ENCODE peak calls at places on chromosome 2, in seven cellular contexts. X, S, A, P, E, I and N are unnamed samples. For H3K36me3, the result is how much of the 10 kb centered on the place peaks cover.

GRCh38 chr2:70779911-70780580 is 10.4 kb downstream of the FIGLA start:
- DNase-seq in A (no peak), S (peak), X (no peak), I (no peak), E (no peak), P (no peak), N (no peak)

GRCh38 chr2:149921911-149922616 is 334.5 kb upstream of the MMADHC start:
- DNase-seq in P (no peak), S (no peak), A (no peak), I (no peak), X (peak), E (no peak), N (no peak)

GRCh38 chr2:180115675-180116074 is 108.6 kb upstream of the CWC22 start:
- DNase-seq in E (no peak), S (no peak), X (peak), P (no peak), I (no peak), A (no peak), N (no peak)

GRCh38 chr2:37997629-37998028 is 72.5 kb downstream of the RMDN2 start:
- DNase-seq in P (no peak), I (no peak), S (no peak), X (no peak), A (no peak), E (no peak), N (no peak)

GRCh38 chr2:170148161-170148560 is 29.8 kb upstream of the MYO3B start:
- DNase-seq in I (no peak), P (no peak), A (no peak), E (no peak), X (peak), S (peak), N (no peak)

GRCh38 chr2:77521931-77522470 is at the start of gene LRRTM4:
- DNase-seq in E (no peak), A (peak), I (no peak), X (no peak), S (no peak), P (no peak), N (peak)

GRCh38 chr2:16010011-16010410 is 69.7 kb downstream of the MYCN start:
- DNase-seq in P (no peak), I (no peak), X (no peak), E (no peak), S (no peak), A (no peak), N (no peak)

GRCh38 chr2:239913632-239914417 is 111.3 kb downstream of the NDUFA10 start:
- DNase-seq in P (no peak), A (no peak), S (no peak), E (no peak), I (peak), X (no peak), N (no peak)

GRCh38 chr2:14492920-14493503 is 139.5 kb upstream of the LRATD1 start:
- DNase-seq in I (no peak), S (no peak), E (no peak), X (peak), A (no peak), P (no peak), N (peak)

GRCh38 chr2:173513117-173513516 is 158.4 kb downstream of the CDCA7 start:
- DNase-seq in X (no peak), I (no peak), S (no peak), P (no peak), E (no peak), A (no peak), N (no peak)

GRCh38 chr2:120403676-120404075 is 57.7 kb downstream of the INHBB start:
- DNase-seq in X (no peak), E (no peak), A (no peak), I (no peak), S (no peak), P (no peak), N (no peak)

GRCh38 chr2:121539722-121540469 is 9.2 kb downstream of the RNU4ATAC start:
- DNase-seq in S (no peak), E (no peak), I (no peak), X (peak), P (no peak), A (no peak), N (no peak)

GRCh38 chr2:38653715-38654494 is 12.0 kb upstream of the GALM start:
- DNase-seq in P (no peak), S (no peak), I (no peak), E (no peak), X (peak), A (no peak), N (no peak)

GRCh38 chr2:155513248-155513647 is 814.8 kb downstream of the KCNJ3 start:
- DNase-seq in I (no peak), A (no peak), S (no peak), E (no peak), P (no peak), X (no peak), N (no peak)

GRCh38 chr2:30026091-30027055 is 105.0 kb upstream of the ALK start:
- DNase-seq in E (no peak), A (peak), S (peak), X (peak), I (peak), P (no peak), N (peak)

GRCh38 chr2:23618696-23619530 is 233.9 kb downstream of the KLHL29 start:
- DNase-seq in S (no peak), I (no peak), A (no peak), P (peak), X (peak), E (no peak), N (no peak)

GRCh38 chr2:145190031-145190703 is 670.2 kb upstream of the ZEB2 start:
- DNase-seq in X (peak), A (no peak), S (peak), P (no peak), I (no peak), E (no peak), N (peak)

GRCh38 chr2:109722026-109722425 is 72.1 kb upstream of the RGPD5 start:
- DNase-seq in X (no peak), S (no peak), E (no peak), I (peak), P (peak), A (no peak), N (no peak)

GRCh38 chr2:40431600-40431955 is 20.3 kb downstream of the SLC8A1 start:
- DNase-seq in S (peak), P (peak), A (no peak), E (no peak), X (peak), I (no peak), N (no peak)

GRCh38 chr2:240412975-240413812 is 22.3 kb upstream of the GPC1 start:
- DNase-seq in I (peak), A (peak), S (no peak), P (peak), X (no peak), E (no peak), N (no peak)

GRCh38 chr2:238580486-238580885 is 153.8 kb downstream of the ASB1 start:
- DNase-seq in S (no peak), E (no peak), I (peak), A (no peak), P (no peak), X (no peak), N (no peak)

GRCh38 chr2:56132138-56132537 is 51.7 kb upstream of the CCDC85A start:
- DNase-seq in P (no peak), X (peak), S (peak), I (no peak), A (no peak), E (no peak), N (peak)

GRCh38 chr2:85619617-85620016 is 3.6 kb downstream of the USP39 start:
- DNase-seq in X (no peak), I (no peak), E (no peak), A (no peak), S (no peak), P (no peak), N (no peak)
- H3K36me3 ChIP-seq in X (under half), I (under half), E (under half), A (half or more), S (under half), P (half or more), N (under half)

DNA sequence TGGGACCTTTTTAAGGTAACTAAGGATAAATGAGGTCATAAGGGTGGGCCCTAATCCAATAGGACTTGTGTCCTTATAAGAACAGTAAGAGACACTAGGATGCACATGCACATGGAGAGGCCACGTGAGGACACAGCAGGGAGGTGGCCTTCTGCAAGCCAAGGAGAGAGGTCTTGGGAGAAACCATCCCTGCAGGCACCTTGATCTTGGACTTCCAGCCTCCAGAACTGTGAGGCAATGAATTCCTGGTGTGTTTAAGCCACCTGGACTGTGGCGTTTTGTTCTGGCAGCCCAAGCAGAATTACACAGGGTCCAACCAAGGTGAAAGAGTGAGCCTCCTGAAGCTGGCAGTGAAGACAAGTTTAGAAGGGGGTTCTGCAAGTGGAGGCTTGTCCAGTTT is 89.6 kb upstream of the IL1R2 start:
- DNase-seq in S (no peak), X (no peak), P (no peak), A (no peak), I (no peak), E (no peak), N (no peak)
- H3K36me3 ChIP-seq in S (under half), X (under half), P (under half), A (under half), I (under half), E (under half), N (under half)

DNA sequence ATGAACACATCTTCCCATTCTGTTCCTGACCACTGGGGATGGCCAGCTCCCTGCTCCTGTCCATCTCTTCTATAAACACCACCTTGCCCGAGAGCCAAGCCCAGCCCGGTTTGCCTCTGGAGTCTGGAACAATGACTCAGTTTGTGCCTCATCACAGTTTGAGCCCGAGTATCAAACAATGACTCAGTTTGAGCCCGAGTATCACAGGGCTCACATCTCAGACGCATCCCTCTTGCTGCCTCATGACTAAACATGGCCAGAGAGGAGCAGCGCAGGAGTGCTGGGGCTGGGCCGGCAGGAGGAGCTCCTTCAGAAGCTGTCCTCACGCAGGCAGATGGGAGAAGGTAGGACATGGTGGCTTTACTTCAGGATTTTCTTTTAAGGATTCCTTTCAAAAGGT is 68.7 kb downstream of the PXDN start:
- DNase-seq in I (peak), A (no peak), X (peak), S (peak), P (peak), E (no peak), N (peak)
- H3K36me3 ChIP-seq in I (under half), A (half or more), X (half or more), S (under half), P (half or more), E (under half), N (under half)

DNA sequence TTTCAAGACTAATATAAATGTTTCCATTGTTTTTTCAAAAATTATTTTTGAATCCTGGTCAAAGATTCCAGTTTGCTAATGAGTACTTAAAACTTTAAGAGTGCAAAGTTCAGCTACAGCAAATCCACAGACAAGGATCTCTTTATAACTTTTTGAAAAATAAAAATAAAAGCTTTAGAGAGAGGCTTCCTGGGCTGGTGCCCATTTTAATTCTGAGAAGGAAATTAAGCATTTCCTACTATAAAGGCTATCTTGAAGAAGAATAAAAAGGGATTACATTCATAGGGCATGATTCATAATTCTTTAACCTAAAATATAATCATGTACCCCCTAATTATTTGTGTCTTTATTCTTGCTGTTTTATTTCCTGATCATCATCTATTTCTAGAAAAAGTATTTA is 38.2 kb downstream of the DNAJC10 start:
- DNase-seq in X (no peak), P (no peak), I (no peak), A (no peak), E (no peak), S (no peak), N (no peak)
- H3K36me3 ChIP-seq in X (under half), P (half or more), I (under half), A (under half), E (half or more), S (half or more), N (under half)

DNA sequence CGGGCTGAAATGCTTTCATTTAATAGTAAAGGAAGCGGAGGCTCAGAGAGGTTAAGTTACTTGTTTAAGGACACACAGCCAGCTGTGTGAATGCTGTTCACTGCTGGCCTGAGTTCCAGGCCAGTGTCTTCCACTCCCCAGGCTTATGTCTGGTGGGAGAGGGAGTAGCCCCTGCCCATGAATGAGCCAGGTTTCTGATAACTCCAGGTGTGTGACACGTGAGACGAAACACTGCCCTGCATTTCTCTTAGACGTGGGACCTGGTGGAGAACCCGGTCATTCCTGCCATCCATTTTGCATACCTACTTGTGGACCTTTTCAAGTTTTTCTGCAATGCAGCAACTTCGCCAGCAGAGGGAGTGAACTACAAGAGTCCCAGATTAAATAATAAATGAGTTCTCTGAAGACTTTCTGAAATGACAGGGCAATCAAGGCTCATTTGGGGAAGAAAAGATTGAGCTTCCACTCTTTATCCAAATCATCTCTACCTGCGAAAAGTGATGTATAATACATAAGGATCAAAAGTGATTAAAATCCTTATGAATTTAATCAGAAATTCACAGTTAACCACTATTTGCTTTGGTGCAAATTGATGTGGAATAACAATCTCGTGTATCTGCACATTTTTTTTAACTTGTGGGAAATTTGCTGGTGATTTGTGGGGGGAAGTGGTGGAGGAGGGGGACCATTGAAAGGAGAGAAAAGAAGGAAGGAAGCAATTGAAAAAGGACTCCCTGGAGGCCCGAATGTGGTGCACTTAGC is 79.4 kb upstream of the ASB18 start:
- DNase-seq in E (peak), P (no peak), I (peak), X (peak), S (peak), A (peak), N (peak)
- H3K36me3 ChIP-seq in E (under half), P (under half), I (under half), X (under half), S (under half), A (under half), N (under half)

GRCh38 chr2:11637546-11637945 is 32.4 kb downstream of the NTSR2 start:
- DNase-seq in P (no peak), A (no peak), E (no peak), S (no peak), X (no peak), I (no peak), N (no peak)

GRCh38 chr2:11636593-11637295 is 33.3 kb downstream of the NTSR2 start:
- DNase-seq in P (no peak), I (no peak), X (no peak), S (no peak), E (no peak), A (no peak), N (no peak)

GRCh38 chr2:11633923-11634478 is 36.0 kb downstream of the NTSR2 start:
- DNase-seq in A (no peak), S (no peak), P (no peak), E (no peak), I (no peak), X (no peak), N (no peak)

GRCh38 chr2:11634584-11634983 is 35.4 kb downstream of the NTSR2 start:
- DNase-seq in A (no peak), S (no peak), X (no peak), P (no peak), I (no peak), E (no peak), N (no peak)

GRCh38 chr2:11635141-11635540 is 34.9 kb downstream of the NTSR2 start:
- DNase-seq in A (no peak), S (no peak), I (no peak), X (no peak), E (no peak), P (no peak), N (no peak)
- H3K36me3 ChIP-seq in A (under half), S (half or more), I (under half), X (under half), E (under half), P (under half), N (under half)

GRCh38 chr2:98558852-98559530 is 49.3 kb downstream of the COA5 start:
- DNase-seq in A (no peak), I (no peak), X (peak), S (no peak), P (no peak), E (no peak), N (no peak)

GRCh38 chr2:98559581-98559980 is 48.7 kb downstream of the COA5 start:
- DNase-seq in P (no peak), E (no peak), A (no peak), X (peak), I (no peak), S (peak), N (no peak)

GRCh38 chr2:98554116-98554861 is 54.0 kb downstream of the COA5 start:
- DNase-seq in X (no peak), S (no peak), P (no peak), A (no peak), I (no peak), E (no peak), N (no peak)

GRCh38 chr2:98555681-98556080 is 52.6 kb downstream of the COA5 start:
- DNase-seq in E (no peak), P (no peak), X (no peak), I (no peak), A (no peak), S (no peak), N (no peak)

GRCh38 chr2:98556634-98557033 is 51.7 kb downstream of the COA5 start:
- DNase-seq in P (no peak), S (no peak), E (no peak), I (no peak), A (no peak), X (no peak), N (no peak)
- H3K36me3 ChIP-seq in P (half or more), S (under half), E (half or more), I (under half), A (under half), X (under half), N (under half)

GRCh38 chr2:151478011-151478410 is 68.3 kb downstream of the RIF1 start:
- DNase-seq in A (no peak), E (no peak), I (no peak), X (peak), S (no peak), P (no peak), N (no peak)

DNA sequence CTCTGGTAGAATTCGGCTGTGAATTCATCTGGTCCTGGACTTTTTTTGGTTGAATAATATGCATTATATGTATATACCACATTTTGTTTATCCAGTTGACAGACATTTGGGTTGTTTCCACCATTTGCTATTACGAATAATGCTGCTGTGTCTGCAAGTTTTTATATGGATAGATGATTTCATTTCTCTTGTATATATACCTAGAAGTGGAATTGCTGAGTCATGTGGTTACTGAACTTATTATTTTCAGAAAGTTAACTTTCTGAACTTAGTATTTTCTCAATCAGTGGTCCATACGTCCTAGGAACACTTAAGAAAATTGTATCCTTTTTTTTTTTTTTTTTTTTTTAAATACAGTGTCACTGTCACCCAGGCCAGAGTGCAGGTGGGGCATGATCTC is 63.3 kb downstream of the RIF1 start:
- DNase-seq in S (no peak), X (peak), A (no peak), P (no peak), E (no peak), I (no peak), N (no peak)
- H3K36me3 ChIP-seq in S (half or more), X (under half), A (half or more), P (half or more), E (half or more), I (under half), N (half or more)